ENCODE peak calls at places on chromosomes 7 and 10, in six cellular contexts. I is foreskin fibroblast, Y is IMR-90, H is astrocyte of the spinal cord, O is vagina, W is mammary epithelial cell. C is an unnamed sample.

GRCh38 chr7:142606081-142606480 is 143.2 kb upstream of the PRSS1 start:
- DNase-seq in I (no peak), Y (no peak), H (no peak), O (no peak), W (no peak), C (no peak)

GRCh38 chr7:69189406-69189805 is 408.9 kb upstream of the AUTS2 start:
- DNase-seq in I (no peak), Y (no peak), H (no peak), O (no peak), W (no peak), C (no peak)

GRCh38 chr7:11642841-11643240 is 189.2 kb downstream of the THSD7A start:
- DNase-seq in I (no peak), Y (no peak), H (no peak), O (no peak), W (no peak), C (peak)

GRCh38 chr10:124666494-124666893 is 77.7 kb downstream of the FAM53B start:
- DNase-seq in I (no peak), Y (no peak), H (no peak), O (no peak), W (no peak), C (no peak)

GRCh38 chr7:138254444-138254843 is 178.2 kb downstream of the AKR1D1 start:
- DNase-seq in I (no peak), Y (no peak), H (no peak), O (no peak), W (no peak), C (no peak)

GRCh38 chr7:99379043-99379577 is 4.6 kb downstream of the ARPC1B start:
- DNase-seq in I (peak), Y (peak), H (peak), O (no peak), W (peak), C (no peak)

GRCh38 chr10:69640196-69640980 is 10.3 kb downstream of the FAM241B start:
- DNase-seq in I (peak), Y (no peak), H (peak), O (no peak), W (peak), C (no peak)

GRCh38 chr10:3095373-3096139 is 28.2 kb downstream of the PFKP start:
- DNase-seq in I (peak), Y (peak), H (peak), O (no peak), W (peak), C (no peak)

GRCh38 chr10:59557642-59558041 is 152.0 kb downstream of the SLC16A9 start:
- DNase-seq in I (no peak), Y (no peak), H (no peak), O (no peak), W (no peak), C (no peak)

GRCh38 chr7:117333168-117333567 is 10.3 kb upstream of the WNT2 start:
- DNase-seq in I (no peak), Y (no peak), H (no peak), O (no peak), W (no peak), C (no peak)

GRCh38 chr10:15896654-15897053 is 36.3 kb upstream of the MINDY3 start:
- DNase-seq in I (no peak), Y (no peak), H (no peak), O (no peak), W (no peak), C (no peak)

GRCh38 chr10:85148693-85149640 is 820.6 kb downstream of the CCSER2 start:
- DNase-seq in I (no peak), Y (no peak), H (no peak), O (no peak), W (no peak), C (peak)

GRCh38 chr10:70776455-70777005 is 8.6 kb downstream of the TBATA start:
- DNase-seq in I (no peak), Y (no peak), H (no peak), O (no peak), W (no peak), C (no peak)

GRCh38 chr10:1107679-1108078 is 51.5 kb downstream of the WDR37 start:
- DNase-seq in I (no peak), Y (no peak), H (no peak), O (no peak), W (no peak), C (peak)

GRCh38 chr7:92645531-92646061 is 55.4 kb upstream of the FAM133B start:
- DNase-seq in I (peak), Y (peak), H (no peak), O (no peak), W (peak), C (no peak)

GRCh38 chr10:59433720-59434428 is 71.5 kb upstream of the FAM13C start:
- DNase-seq in I (no peak), Y (no peak), H (no peak), O (no peak), W (peak), C (no peak)

GRCh38 chr7:97008275-97008917 is 3.0 kb downstream of the DLX6 start:
- DNase-seq in I (no peak), Y (no peak), H (no peak), O (no peak), W (no peak), C (no peak)

GRCh38 chr10:58477122-58477521 is 35.5 kb upstream of the BICC1 start:
- DNase-seq in I (peak), Y (peak), H (peak), O (no peak), W (no peak), C (no peak)

GRCh38 chr7:107012691-107013090 is 31.8 kb upstream of the PRKAR2B start:
- DNase-seq in I (no peak), Y (no peak), H (no peak), O (no peak), W (no peak), C (no peak)

GRCh38 chr10:117135026-117135372 is 3.1 kb downstream of the VAX1 start:
- DNase-seq in I (no peak), Y (no peak), H (no peak), O (no peak), W (no peak), C (no peak)

GRCh38 chr10:129918836-129919235 is 45.2 kb downstream of the EBF3 start:
- DNase-seq in I (no peak), Y (no peak), H (no peak), O (no peak), W (no peak), C (no peak)

GRCh38 chr10:98790817-98791216 is 344.1 kb upstream of the HPS1 start:
- DNase-seq in I (peak), Y (peak), H (no peak), O (no peak), W (no peak), C (peak)

GRCh38 chr10:101558671-101559595 is 29.1 kb downstream of the POLL start:
- DNase-seq in I (no peak), Y (no peak), H (no peak), O (peak), W (no peak), C (no peak)

GRCh38 chr10:103659674-103660363 is 166.3 kb downstream of the NEURL1 start:
- DNase-seq in I (peak), Y (peak), H (peak), O (no peak), W (peak), C (peak)

GRCh38 chr7:19464751-19465150 is 244.1 kb downstream of the POLR1F start:
- DNase-seq in I (no peak), Y (no peak), H (no peak), O (no peak), W (no peak), C (no peak)

GRCh38 chr7:2079332-2080068 is 153.2 kb downstream of the MAD1L1 start:
- DNase-seq in I (no peak), Y (no peak), H (peak), O (no peak), W (no peak), C (no peak)

GRCh38 chr7:13920053-13920697 is 69.3 kb downstream of the ETV1 start:
- DNase-seq in I (peak), Y (peak), H (peak), O (no peak), W (peak), C (peak)

GRCh38 chr7:98034044-98035035 is 44.3 kb upstream of the OCM2 start:
- DNase-seq in I (peak), Y (no peak), H (no peak), O (no peak), W (peak), C (no peak)

GRCh38 chr10:95235676-95236067 is 41.6 kb downstream of the ACSM6 start:
- DNase-seq in I (no peak), Y (no peak), H (no peak), O (no peak), W (no peak), C (no peak)

GRCh38 chr10:95234951-95235350 is 40.9 kb downstream of the ACSM6 start:
- DNase-seq in I (no peak), Y (no peak), H (no peak), O (no peak), W (no peak), C (no peak)

GRCh38 chr10:95225136-95225535 is 31.1 kb downstream of the ACSM6 start:
- DNase-seq in I (no peak), Y (no peak), H (no peak), O (no peak), W (no peak), C (no peak)

GRCh38 chr10:95233377-95234034 is 39.5 kb downstream of the ACSM6 start:
- DNase-seq in I (peak), Y (peak), H (no peak), O (no peak), W (no peak), C (no peak)

DNA sequence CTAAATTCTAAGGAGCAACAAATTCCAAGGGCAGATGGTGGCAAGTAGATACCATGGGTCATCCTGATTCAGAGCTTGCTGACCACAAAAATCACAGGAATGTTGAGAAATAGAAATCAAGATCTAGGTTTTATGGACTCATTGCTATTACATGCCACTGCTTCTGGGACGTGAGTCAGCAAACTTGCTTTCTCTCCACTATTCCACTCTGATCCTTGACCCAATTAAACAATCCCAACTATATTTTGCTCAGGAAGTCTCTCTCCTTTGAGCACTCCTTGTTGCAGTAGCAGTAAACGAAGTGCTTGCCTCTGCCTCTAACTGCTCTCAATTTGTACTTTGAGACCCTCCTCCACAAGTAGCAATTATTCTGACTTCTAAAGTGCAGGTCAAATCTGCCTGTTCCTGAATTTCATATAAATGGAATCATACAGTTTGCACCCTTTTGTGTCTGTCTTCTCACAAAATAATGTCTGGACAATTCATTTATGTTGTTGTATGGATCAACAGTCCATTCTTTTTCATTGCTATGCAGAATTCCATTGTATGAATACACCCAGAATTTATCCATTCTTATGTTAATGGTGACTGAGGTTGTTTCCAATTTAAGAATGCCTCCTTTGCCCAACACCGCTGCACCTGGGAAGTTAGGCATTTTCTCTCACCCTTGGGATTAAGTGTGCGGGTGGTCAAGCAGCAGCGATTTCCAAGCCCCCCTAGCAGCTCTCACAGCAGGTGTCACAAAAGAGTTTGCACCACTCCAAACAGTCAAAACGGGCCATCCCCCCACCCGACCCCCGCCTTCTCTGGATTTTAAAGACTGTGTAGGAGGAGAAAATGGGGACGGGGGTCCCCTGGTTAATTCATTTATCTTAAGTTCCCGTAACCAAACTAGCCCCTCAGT is 35.9 kb downstream of the ACSM6 start:
- DNase-seq in I (peak), Y (peak), H (peak), O (no peak), W (peak), C (no peak)
- H3K4me3 ChIP-seq in I (no peak), Y (no peak), H (no peak), O (peak), W (no peak), C (no peak)

DNA sequence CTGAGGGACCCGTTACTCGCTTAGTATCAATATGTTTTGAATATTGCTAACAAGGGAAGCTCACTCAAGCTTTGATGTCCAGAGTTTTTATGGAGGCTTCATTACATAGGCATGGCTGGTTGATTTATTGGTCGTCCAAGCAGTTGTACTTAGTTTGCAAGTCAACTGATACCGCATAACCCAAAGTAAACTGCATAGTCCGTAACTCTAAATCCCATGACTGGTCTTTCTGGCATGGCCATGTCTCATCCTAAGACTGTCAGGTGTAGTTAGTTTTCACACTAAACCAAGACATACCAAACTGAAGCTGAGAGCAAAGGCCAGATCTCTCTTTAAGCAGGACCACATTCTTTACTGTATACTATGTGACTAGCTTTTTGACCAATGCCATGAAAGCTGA is 397.9 kb downstream of the TFEC start:
- DNase-seq in I (no peak), Y (no peak), H (no peak), O (no peak), W (no peak), C (no peak)
- TF ChIP-seq CTCF in I (no peak), Y (no peak), H (no peak), O (no peak), W (no peak), C (no peak)

GRCh38 chr7:101127460-101128039 is 646 bp downstream of the SERPINE1 start:
- DNase-seq in I (no peak), Y (no peak), H (no peak), O (no peak), W (no peak), C (no peak)

GRCh38 chr7:101129603-101130117 is 2.8 kb downstream of the SERPINE1 start:
- DNase-seq in I (no peak), Y (no peak), H (no peak), O (no peak), W (no peak), C (no peak)

GRCh38 chr7:101126651-101127459 is at the start of gene SERPINE1:
- DNase-seq in I (peak), Y (peak), H (peak), O (peak), W (peak), C (no peak)

GRCh38 chr7:101125989-101126650 is 784 bp upstream of the SERPINE1 start:
- DNase-seq in I (peak), Y (peak), H (peak), O (no peak), W (peak), C (no peak)

GRCh38 chr7:101128040-101128834 is 1.3 kb downstream of the SERPINE1 start:
- DNase-seq in I (peak), Y (no peak), H (peak), O (no peak), W (peak), C (no peak)
- H3K4me3 ChIP-seq in I (peak), Y (peak), H (peak), O (peak), W (peak), C (no peak)

DNA sequence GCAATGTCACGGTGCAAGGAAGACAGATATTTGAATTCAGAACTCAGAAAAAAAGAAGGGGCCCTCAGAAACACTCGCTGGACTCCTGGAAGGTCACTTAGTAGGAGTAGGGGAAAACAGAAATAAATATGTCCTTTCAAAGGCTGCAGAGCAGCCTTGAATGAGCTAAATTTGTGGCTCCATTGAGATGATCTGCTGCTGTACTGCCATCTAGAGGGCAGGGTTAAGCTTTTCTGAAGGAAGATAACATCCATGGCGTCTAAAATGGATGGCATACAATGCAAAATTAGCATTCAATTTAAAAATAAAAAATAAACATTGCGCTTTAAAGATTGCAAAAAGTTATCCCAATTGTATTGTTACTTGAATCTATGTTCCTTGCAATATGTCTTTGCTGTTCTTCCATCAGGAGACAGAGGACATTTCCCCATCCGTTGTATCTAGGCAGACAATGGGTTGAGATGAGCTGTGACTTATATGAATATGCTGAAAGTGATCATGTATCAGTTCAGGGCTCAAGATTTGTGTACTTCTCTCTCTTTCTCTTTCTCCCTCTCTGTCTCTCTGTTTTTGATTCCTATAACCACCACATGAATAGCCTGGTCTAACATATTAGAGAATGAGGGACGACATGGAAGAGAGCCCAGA is 642.2 kb downstream of the SH2D4B start:
- DNase-seq in I (peak), Y (peak), H (peak), O (no peak), W (no peak), C (no peak)
- TF ChIP-seq CTCF in I (no peak), Y (peak), H (peak), O (no peak), W (peak), C (peak)

C was measured in LNCaP clone FGC.